ENCODE peak calls at places on chromosome 9, in ten cellular contexts. One of them, this sample, is unnamed.
A peak's percentile ranks its signal among the peaks of the same experiment; 100 is the strongest.

GRCh38 chr9:130766031-130766903 is 68.8 kb upstream of the ABL1 start:
- DNase-seq in left ventricle myocardium inferior: no peak
- DNase-seq in fibroblast of lung: peak; percentile 78
- DNase-seq in Caki2: peak; percentile 51
- DNase-seq in activated naive CD4-positive, alpha-beta T cell: no peak
- DNase-seq in endothelial cell: no peak
- DNase-seq in epithelial cell of proximal tubule: peak; percentile 55
- DNase-seq in astrocyte of the hippocampus: peak; percentile 64
- DNase-seq in kidney tubule cell: peak; percentile 81
- DNase-seq in CD4-positive, alpha-beta T cell: no peak
- DNase-seq in this sample: no peak

GRCh38 chr9:20726144-20726543 is 42.1 kb downstream of the FOCAD start:
- DNase-seq in left ventricle myocardium inferior: no peak
- DNase-seq in fibroblast of lung: no peak
- DNase-seq in Caki2: no peak
- DNase-seq in activated naive CD4-positive, alpha-beta T cell: no peak
- DNase-seq in endothelial cell: no peak
- DNase-seq in epithelial cell of proximal tubule: no peak
- DNase-seq in astrocyte of the hippocampus: no peak
- DNase-seq in kidney tubule cell: no peak
- DNase-seq in CD4-positive, alpha-beta T cell: no peak
- DNase-seq in this sample: no peak

GRCh38 chr9:71740199-71740598 is 28.1 kb downstream of the CEMIP2 start:
- DNase-seq in left ventricle myocardium inferior: no peak
- DNase-seq in fibroblast of lung: no peak
- DNase-seq in Caki2: no peak
- DNase-seq in activated naive CD4-positive, alpha-beta T cell: no peak
- DNase-seq in endothelial cell: no peak
- DNase-seq in epithelial cell of proximal tubule: no peak
- DNase-seq in astrocyte of the hippocampus: no peak
- DNase-seq in kidney tubule cell: peak; percentile 76
- DNase-seq in CD4-positive, alpha-beta T cell: no peak
- DNase-seq in this sample: peak; percentile 30

GRCh38 chr9:105656131-105656921 is 5.9 kb upstream of the TAL2 start:
- DNase-seq in left ventricle myocardium inferior: peak; percentile 35
- DNase-seq in fibroblast of lung: peak; percentile 11
- DNase-seq in Caki2: peak; percentile 16
- DNase-seq in activated naive CD4-positive, alpha-beta T cell: no peak
- DNase-seq in endothelial cell: peak; percentile 50
- DNase-seq in epithelial cell of proximal tubule: no peak
- DNase-seq in astrocyte of the hippocampus: peak; percentile 52
- DNase-seq in kidney tubule cell: peak; percentile 30
- DNase-seq in CD4-positive, alpha-beta T cell: peak; percentile 37
- DNase-seq in this sample: no peak

GRCh38 chr9:127057970-127058644 is 64.3 kb downstream of the ANGPTL2 start:
- DNase-seq in left ventricle myocardium inferior: peak; percentile 33
- DNase-seq in fibroblast of lung: peak; percentile 8
- DNase-seq in Caki2: no peak
- DNase-seq in activated naive CD4-positive, alpha-beta T cell: no peak
- DNase-seq in endothelial cell: no peak
- DNase-seq in epithelial cell of proximal tubule: no peak
- DNase-seq in astrocyte of the hippocampus: no peak
- DNase-seq in kidney tubule cell: no peak
- DNase-seq in CD4-positive, alpha-beta T cell: no peak
- DNase-seq in this sample: no peak

GRCh38 chr9:36642817-36643216 is 70.1 kb downstream of the MELK start:
- DNase-seq in left ventricle myocardium inferior: no peak
- DNase-seq in fibroblast of lung: no peak
- DNase-seq in Caki2: no peak
- DNase-seq in activated naive CD4-positive, alpha-beta T cell: no peak
- DNase-seq in endothelial cell: no peak
- DNase-seq in epithelial cell of proximal tubule: no peak
- DNase-seq in astrocyte of the hippocampus: no peak
- DNase-seq in kidney tubule cell: no peak
- DNase-seq in CD4-positive, alpha-beta T cell: no peak
- DNase-seq in this sample: no peak

GRCh38 chr9:22047596-22047995 is 38.5 kb upstream of the CDKN2B start:
- DNase-seq in left ventricle myocardium inferior: no peak
- DNase-seq in fibroblast of lung: no peak
- DNase-seq in Caki2: no peak
- DNase-seq in activated naive CD4-positive, alpha-beta T cell: no peak
- DNase-seq in endothelial cell: no peak
- DNase-seq in epithelial cell of proximal tubule: no peak
- DNase-seq in astrocyte of the hippocampus: no peak
- DNase-seq in kidney tubule cell: no peak
- DNase-seq in CD4-positive, alpha-beta T cell: no peak
- DNase-seq in this sample: no peak

GRCh38 chr9:82209797-82210470 is 221.4 kb downstream of the SPATA31D1 start:
- DNase-seq in left ventricle myocardium inferior: no peak
- DNase-seq in fibroblast of lung: no peak
- DNase-seq in Caki2: no peak
- DNase-seq in activated naive CD4-positive, alpha-beta T cell: no peak
- DNase-seq in endothelial cell: no peak
- DNase-seq in epithelial cell of proximal tubule: no peak
- DNase-seq in astrocyte of the hippocampus: no peak
- DNase-seq in kidney tubule cell: no peak
- DNase-seq in CD4-positive, alpha-beta T cell: no peak
- DNase-seq in this sample: peak; percentile 6

GRCh38 chr9:128325629-128326028 is 3.0 kb downstream of the COQ4 start:
- DNase-seq in left ventricle myocardium inferior: no peak
- DNase-seq in fibroblast of lung: no peak
- DNase-seq in Caki2: no peak
- DNase-seq in activated naive CD4-positive, alpha-beta T cell: no peak
- DNase-seq in endothelial cell: no peak
- DNase-seq in epithelial cell of proximal tubule: no peak
- DNase-seq in astrocyte of the hippocampus: no peak
- DNase-seq in kidney tubule cell: no peak
- DNase-seq in CD4-positive, alpha-beta T cell: no peak
- DNase-seq in this sample: no peak

GRCh38 chr9:135751501-135751900 is 49.5 kb downstream of the KCNT1 start:
- DNase-seq in left ventricle myocardium inferior: no peak
- DNase-seq in fibroblast of lung: no peak
- DNase-seq in Caki2: no peak
- DNase-seq in activated naive CD4-positive, alpha-beta T cell: no peak
- DNase-seq in endothelial cell: no peak
- DNase-seq in epithelial cell of proximal tubule: no peak
- DNase-seq in astrocyte of the hippocampus: no peak
- DNase-seq in kidney tubule cell: no peak
- DNase-seq in CD4-positive, alpha-beta T cell: no peak
- DNase-seq in this sample: no peak

GRCh38 chr9:90085633-90086032 is 480.8 kb downstream of the GADD45G start:
- DNase-seq in left ventricle myocardium inferior: no peak
- DNase-seq in fibroblast of lung: no peak
- DNase-seq in Caki2: no peak
- DNase-seq in activated naive CD4-positive, alpha-beta T cell: no peak
- DNase-seq in endothelial cell: no peak
- DNase-seq in epithelial cell of proximal tubule: no peak
- DNase-seq in astrocyte of the hippocampus: no peak
- DNase-seq in kidney tubule cell: no peak
- DNase-seq in CD4-positive, alpha-beta T cell: no peak
- DNase-seq in this sample: no peak

GRCh38 chr9:19127881-19128719 is 808 bp upstream of the PLIN2 start:
- DNase-seq in left ventricle myocardium inferior: peak; percentile 37
- DNase-seq in fibroblast of lung: peak; percentile 30
- DNase-seq in Caki2: no peak
- DNase-seq in activated naive CD4-positive, alpha-beta T cell: peak; percentile 10
- DNase-seq in endothelial cell: peak; percentile 19
- DNase-seq in epithelial cell of proximal tubule: no peak
- DNase-seq in astrocyte of the hippocampus: peak; percentile 44
- DNase-seq in kidney tubule cell: peak; percentile 31
- DNase-seq in CD4-positive, alpha-beta T cell: peak; percentile 32
- DNase-seq in this sample: no peak

GRCh38 chr9:70924905-70925547 is 196.4 kb downstream of the TRPM3 start:
- DNase-seq in left ventricle myocardium inferior: no peak
- DNase-seq in fibroblast of lung: peak; percentile 87
- DNase-seq in Caki2: peak; percentile 35
- DNase-seq in activated naive CD4-positive, alpha-beta T cell: no peak
- DNase-seq in endothelial cell: peak; percentile 26
- DNase-seq in epithelial cell of proximal tubule: peak; percentile 41
- DNase-seq in astrocyte of the hippocampus: peak; percentile 85
- DNase-seq in kidney tubule cell: peak; percentile 81
- DNase-seq in CD4-positive, alpha-beta T cell: no peak
- DNase-seq in this sample: peak; percentile 52

GRCh38 chr9:38439291-38439915 is 15.1 kb upstream of the IGFBPL1 start:
- DNase-seq in left ventricle myocardium inferior: no peak
- DNase-seq in fibroblast of lung: no peak
- DNase-seq in Caki2: no peak
- DNase-seq in activated naive CD4-positive, alpha-beta T cell: no peak
- DNase-seq in endothelial cell: no peak
- DNase-seq in epithelial cell of proximal tubule: no peak
- DNase-seq in astrocyte of the hippocampus: no peak
- DNase-seq in kidney tubule cell: no peak
- DNase-seq in CD4-positive, alpha-beta T cell: no peak
- DNase-seq in this sample: no peak

GRCh38 chr9:124197177-124198095 is 60.3 kb upstream of the NEK6 start:
- DNase-seq in left ventricle myocardium inferior: no peak
- DNase-seq in fibroblast of lung: no peak
- DNase-seq in Caki2: no peak
- DNase-seq in activated naive CD4-positive, alpha-beta T cell: no peak
- DNase-seq in endothelial cell: no peak
- DNase-seq in epithelial cell of proximal tubule: no peak
- DNase-seq in astrocyte of the hippocampus: no peak
- DNase-seq in kidney tubule cell: no peak
- DNase-seq in CD4-positive, alpha-beta T cell: no peak
- DNase-seq in this sample: no peak

GRCh38 chr9:127919253-127919815 is 2.5 kb upstream of the ST6GALNAC4 start:
- DNase-seq in left ventricle myocardium inferior: peak; percentile 82
- DNase-seq in fibroblast of lung: peak; percentile 99
- DNase-seq in Caki2: peak; percentile 97
- DNase-seq in activated naive CD4-positive, alpha-beta T cell: no peak
- DNase-seq in endothelial cell: no peak
- DNase-seq in epithelial cell of proximal tubule: peak; percentile 96
- DNase-seq in astrocyte of the hippocampus: peak; percentile 98
- DNase-seq in kidney tubule cell: peak; percentile 100
- DNase-seq in CD4-positive, alpha-beta T cell: no peak
- DNase-seq in this sample: peak; percentile 98

GRCh38 chr9:4061717-4062116 is 238.2 kb downstream of the GLIS3 start:
- DNase-seq in left ventricle myocardium inferior: no peak
- DNase-seq in fibroblast of lung: no peak
- DNase-seq in Caki2: no peak
- DNase-seq in activated naive CD4-positive, alpha-beta T cell: no peak
- DNase-seq in endothelial cell: no peak
- DNase-seq in epithelial cell of proximal tubule: no peak
- DNase-seq in astrocyte of the hippocampus: no peak
- DNase-seq in kidney tubule cell: no peak
- DNase-seq in CD4-positive, alpha-beta T cell: no peak
- DNase-seq in this sample: no peak

GRCh38 chr9:72038890-72039410 is 21.5 kb downstream of the C9orf57 start:
- DNase-seq in left ventricle myocardium inferior: peak; percentile 70
- DNase-seq in fibroblast of lung: peak; percentile 49
- DNase-seq in Caki2: peak; percentile 78
- DNase-seq in activated naive CD4-positive, alpha-beta T cell: peak; percentile 28
- DNase-seq in endothelial cell: peak; percentile 85
- DNase-seq in epithelial cell of proximal tubule: no peak
- DNase-seq in astrocyte of the hippocampus: peak; percentile 85
- DNase-seq in kidney tubule cell: peak; percentile 80
- DNase-seq in CD4-positive, alpha-beta T cell: peak; percentile 64
- DNase-seq in this sample: peak; percentile 80

GRCh38 chr9:73153793-73154227 is 2.1 kb downstream of the ANXA1 start:
- DNase-seq in left ventricle myocardium inferior: no peak
- DNase-seq in fibroblast of lung: peak; percentile 74
- DNase-seq in Caki2: peak; percentile 50
- DNase-seq in activated naive CD4-positive, alpha-beta T cell: no peak
- DNase-seq in endothelial cell: no peak
- DNase-seq in epithelial cell of proximal tubule: no peak
- DNase-seq in astrocyte of the hippocampus: peak; percentile 44
- DNase-seq in kidney tubule cell: peak; percentile 71
- DNase-seq in CD4-positive, alpha-beta T cell: no peak
- DNase-seq in this sample: no peak

GRCh38 chr9:126721531-126722098 is 83.2 kb upstream of the ZBTB43 start:
- DNase-seq in left ventricle myocardium inferior: no peak
- DNase-seq in fibroblast of lung: no peak
- DNase-seq in Caki2: no peak
- DNase-seq in activated naive CD4-positive, alpha-beta T cell: no peak
- DNase-seq in endothelial cell: no peak
- DNase-seq in epithelial cell of proximal tubule: no peak
- DNase-seq in astrocyte of the hippocampus: no peak
- DNase-seq in kidney tubule cell: peak; percentile 17
- DNase-seq in CD4-positive, alpha-beta T cell: no peak
- DNase-seq in this sample: no peak

GRCh38 chr9:87381050-87381711 is 116.5 kb upstream of the DAPK1 start:
- DNase-seq in left ventricle myocardium inferior: no peak
- DNase-seq in fibroblast of lung: peak; percentile 91
- DNase-seq in Caki2: no peak
- DNase-seq in activated naive CD4-positive, alpha-beta T cell: no peak
- DNase-seq in endothelial cell: no peak
- DNase-seq in epithelial cell of proximal tubule: no peak
- DNase-seq in astrocyte of the hippocampus: peak; percentile 77
- DNase-seq in kidney tubule cell: no peak
- DNase-seq in CD4-positive, alpha-beta T cell: no peak
- DNase-seq in this sample: no peak

GRCh38 chr9:123617286-123617685 is 261.3 kb downstream of the CRB2 start:
- DNase-seq in left ventricle myocardium inferior: no peak
- DNase-seq in fibroblast of lung: no peak
- DNase-seq in Caki2: no peak
- DNase-seq in activated naive CD4-positive, alpha-beta T cell: no peak
- DNase-seq in endothelial cell: no peak
- DNase-seq in epithelial cell of proximal tubule: no peak
- DNase-seq in astrocyte of the hippocampus: no peak
- DNase-seq in kidney tubule cell: no peak
- DNase-seq in CD4-positive, alpha-beta T cell: no peak
- DNase-seq in this sample: no peak

GRCh38 chr9:88641471-88642240 is 106.7 kb downstream of the NXNL2 start:
- DNase-seq in left ventricle myocardium inferior: no peak
- DNase-seq in fibroblast of lung: peak; percentile 29
- DNase-seq in Caki2: no peak
- DNase-seq in activated naive CD4-positive, alpha-beta T cell: no peak
- DNase-seq in endothelial cell: no peak
- DNase-seq in epithelial cell of proximal tubule: no peak
- DNase-seq in astrocyte of the hippocampus: no peak
- DNase-seq in kidney tubule cell: no peak
- DNase-seq in CD4-positive, alpha-beta T cell: no peak
- DNase-seq in this sample: no peak

GRCh38 chr9:133009906-133010582 is 20.8 kb upstream of the GTF3C5 start:
- DNase-seq in left ventricle myocardium inferior: no peak
- DNase-seq in fibroblast of lung: no peak
- DNase-seq in Caki2: no peak
- DNase-seq in activated naive CD4-positive, alpha-beta T cell: no peak
- DNase-seq in endothelial cell: no peak
- DNase-seq in epithelial cell of proximal tubule: no peak
- DNase-seq in astrocyte of the hippocampus: no peak
- DNase-seq in kidney tubule cell: no peak
- DNase-seq in CD4-positive, alpha-beta T cell: no peak
- DNase-seq in this sample: no peak